ENCODE peak calls at places on chromosomes 13 and 19, in seven cellular contexts. E is mesendoderm, X is mesenchymal stem cell, Y is IMR-90, K is neuronal stem cell, G is H9, H is trophoblast cell. A is an unnamed sample.

GRCh38 chr19:29690842-29691241 is 24.2 kb downstream of the C19orf12 start:
- DNase-seq in E (peak), Y (peak), X (peak), K (no peak), H (peak), G (peak), A (peak)

GRCh38 chr19:310141-310651 is 19.0 kb upstream of the PLPP2 start:
- DNase-seq in G (no peak), K (no peak), E (no peak), X (no peak), H (peak), Y (no peak), A (no peak)

GRCh38 chr19:7265963-7266362 is 28.3 kb downstream of the INSR start:
- DNase-seq in E (no peak), H (peak), Y (no peak), K (no peak), G (no peak), X (no peak), A (no peak)

GRCh38 chr19:21848706-21849105 is 12.7 kb upstream of the ZNF43 start:
- DNase-seq in K (no peak), E (no peak), G (no peak), X (no peak), Y (peak), H (peak), A (no peak)

GRCh38 chr13:53783466-53783865 is 754.9 kb downstream of the OLFM4 start:
- DNase-seq in X (no peak), Y (no peak), E (no peak), H (no peak), K (no peak), G (no peak), A (no peak)

GRCh38 chr13:41411536-41411935 is 45.8 kb upstream of the RGCC start:
- DNase-seq in G (peak), H (peak), E (peak), X (peak), Y (peak), K (peak), A (no peak)

GRCh38 chr19:46546194-46546896 is 50.7 kb upstream of the PNMA8B start:
- DNase-seq in K (no peak), E (peak), Y (peak), X (peak), G (peak), H (peak), A (peak)

GRCh38 chr13:70189981-70190380 is 81.7 kb upstream of the KLHL1 start:
- DNase-seq in Y (no peak), G (no peak), X (no peak), E (no peak), H (no peak), K (no peak), A (no peak)

GRCh38 chr13:63699948-63700347 is 2284.3 kb upstream of the PCDH20 start:
- DNase-seq in K (no peak), X (no peak), Y (no peak), H (no peak), G (no peak), E (no peak), A (no peak)

GRCh38 chr13:99214691-99215090 is 14.0 kb downstream of the UBAC2 start:
- DNase-seq in X (no peak), Y (no peak), K (no peak), E (no peak), H (no peak), G (no peak), A (no peak)

GRCh38 chr13:99215466-99215865 is 14.8 kb downstream of the UBAC2 start:
- DNase-seq in K (no peak), Y (no peak), H (no peak), G (peak), E (no peak), X (no peak), A (no peak)

GRCh38 chr13:99217461-99218101 is 16.9 kb downstream of the UBAC2 start:
- DNase-seq in Y (no peak), X (no peak), G (no peak), H (no peak), E (no peak), K (no peak), A (no peak)

GRCh38 chr13:99211421-99212035 is 10.9 kb downstream of the UBAC2 start:
- DNase-seq in K (no peak), Y (no peak), E (no peak), X (no peak), G (no peak), H (no peak), A (no peak)

DNA sequence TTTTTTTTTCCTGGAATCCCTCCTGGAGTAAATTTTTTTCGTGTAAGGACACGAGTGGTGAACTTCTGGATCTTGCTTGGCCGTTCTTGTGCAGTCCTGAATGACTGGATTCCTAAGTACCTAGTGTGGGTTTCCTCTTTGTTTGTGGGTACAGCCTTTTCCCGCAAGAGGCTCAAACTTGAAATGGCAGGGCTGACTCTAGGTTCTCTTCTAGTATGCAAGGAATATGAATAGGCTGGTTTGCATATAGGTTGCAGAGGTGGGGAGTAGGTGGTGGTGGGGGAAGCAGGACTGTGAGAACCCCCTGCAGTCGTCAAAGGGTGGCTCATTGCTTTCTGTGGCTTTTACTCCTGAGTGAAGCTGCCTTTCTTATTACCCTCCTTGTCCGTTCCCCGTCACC is 13.6 kb downstream of the UBAC2 start:
- DNase-seq in X (no peak), H (no peak), K (no peak), E (no peak), Y (no peak), G (no peak), A (no peak)
- H2AK5ac ChIP-seq in X (no peak), H (no peak), K (no peak), E (no peak), Y (no peak), G (no peak), A (no peak)

DNA sequence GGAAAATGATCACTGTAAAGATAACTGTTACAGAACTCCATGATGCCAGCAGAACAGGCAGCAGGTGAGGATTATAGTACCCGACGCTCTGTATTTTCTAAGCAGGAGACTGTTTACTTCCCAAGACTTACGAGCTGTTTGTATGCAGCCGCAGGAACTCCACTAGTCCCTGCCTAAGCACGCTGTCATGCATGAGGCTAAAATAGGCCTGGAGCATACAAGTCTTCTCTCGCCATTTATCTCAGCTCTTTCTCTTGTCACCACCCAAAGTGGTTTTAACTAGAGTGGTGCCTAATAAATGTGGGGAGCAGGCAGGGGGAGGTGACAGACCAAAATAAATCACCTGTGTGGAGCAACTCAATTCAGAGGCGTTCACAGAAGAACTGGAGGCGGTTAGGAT is 175.8 kb downstream of the TDRD3 start:
- DNase-seq in Y (no peak), G (peak), X (peak), E (peak), K (no peak), H (no peak), A (no peak)
- H2AK5ac ChIP-seq in Y (peak), G (no peak), X (peak), E (peak), K (no peak), H (no peak), A (no peak)

GRCh38 chr19:10237702-10238101 is 6.6 kb upstream of the S1PR2 start:
- DNase-seq in G (no peak), K (no peak), H (no peak), E (no peak), Y (no peak), X (no peak), A (no peak)
- H2AK5ac ChIP-seq in G (no peak), K (no peak), H (no peak), E (no peak), Y (peak), X (no peak), A (no peak)

DNA sequence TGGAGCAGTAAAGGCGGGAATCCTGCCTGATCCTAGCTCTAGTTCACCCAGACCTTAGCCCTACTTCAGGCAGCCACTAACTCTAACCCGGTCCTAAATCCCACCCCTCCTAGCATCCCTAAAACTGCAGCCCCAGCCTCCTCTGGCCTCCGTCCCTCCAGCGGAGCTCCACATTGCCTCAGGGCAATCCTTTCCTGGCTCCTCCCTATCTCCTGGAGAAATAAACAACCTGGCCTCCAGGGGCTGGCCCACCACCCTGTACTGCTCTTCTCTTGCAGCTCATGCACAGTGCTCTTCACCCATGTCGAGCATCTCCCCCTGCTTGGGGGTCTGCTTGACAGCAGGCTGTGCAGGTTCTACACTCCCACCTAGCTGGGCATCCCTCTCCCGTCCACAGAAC is 6.7 kb downstream of the POU2F2 start:
- DNase-seq in E (peak), Y (no peak), K (no peak), G (peak), H (no peak), X (no peak), A (no peak)
- H2AK5ac ChIP-seq in E (no peak), Y (no peak), K (no peak), G (no peak), H (no peak), X (no peak), A (no peak)

GRCh38 chr13:49046002-49046401 is 70.3 kb downstream of the FNDC3A start:
- DNase-seq in Y (peak), H (peak), X (no peak), K (no peak), G (no peak), E (no peak), A (no peak)
- H2AK5ac ChIP-seq in Y (no peak), H (no peak), X (no peak), K (no peak), G (no peak), E (no peak), A (no peak)

GRCh38 chr13:21683034-21683733 is 12.3 kb downstream of the FGF9 start:
- DNase-seq in Y (peak), K (no peak), X (peak), G (no peak), E (no peak), H (peak), A (no peak)

GRCh38 chr13:21684576-21684975 is 13.7 kb downstream of the FGF9 start:
- DNase-seq in G (no peak), K (no peak), X (no peak), E (no peak), H (no peak), Y (peak), A (no peak)

GRCh38 chr13:21686761-21687391 is 16.0 kb downstream of the FGF9 start:
- DNase-seq in E (no peak), K (no peak), X (no peak), H (no peak), Y (no peak), G (no peak), A (no peak)

GRCh38 chr13:21688056-21688455 is 17.2 kb downstream of the FGF9 start:
- DNase-seq in Y (no peak), K (no peak), X (no peak), G (no peak), E (no peak), H (no peak), A (no peak)

DNA sequence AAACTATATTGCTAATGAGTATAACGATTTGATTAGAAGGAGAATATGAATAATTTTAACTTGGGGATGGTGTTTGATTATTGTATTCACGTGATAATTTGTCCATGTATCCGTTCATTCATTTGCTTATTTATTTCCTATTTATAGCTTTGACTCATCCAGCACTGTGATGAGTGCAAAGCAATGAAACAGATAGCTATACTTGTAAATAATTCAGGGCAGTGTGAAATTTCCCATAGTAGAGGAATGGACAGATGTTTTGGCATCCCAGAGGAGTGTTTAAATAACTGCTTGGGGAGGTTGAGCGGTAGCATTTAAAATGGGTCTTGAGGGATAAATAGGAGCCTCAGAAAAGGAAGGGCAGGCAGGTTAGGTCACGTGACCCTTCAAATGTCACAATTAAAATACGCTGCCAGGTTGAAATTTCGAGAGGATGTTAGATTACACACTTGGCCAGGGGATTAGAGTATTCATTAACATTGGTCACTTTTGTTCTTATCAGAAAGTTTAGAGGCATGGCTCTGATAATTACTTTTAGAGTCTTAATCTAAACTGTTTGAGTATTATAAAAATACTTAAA is 14.7 kb downstream of the FGF9 start:
- DNase-seq in Y (no peak), K (no peak), G (no peak), E (no peak), H (no peak), X (no peak), A (no peak)
- H2AK5ac ChIP-seq in Y (no peak), K (no peak), G (no peak), E (no peak), H (no peak), X (no peak), A (no peak)